ENCODE peak calls at places on chromosomes 7 and 10, in five cellular contexts. One of them, this sample, is unnamed. For H3K9me3, the result is how much of the 10 kb centered on the place peaks cover.

GRCh38 chr7:2465928-2466327 is 10.3 kb downstream of the GRIFIN start:
- DNase-seq in fibroblast of lung: no peak
- DNase-seq in pancreas: no peak
- DNase-seq in CD8-positive, alpha-beta memory T cell: no peak
- DNase-seq in HCT116: no peak
- DNase-seq in this sample: no peak

GRCh38 chr10:98446121-98446655 is 547 bp downstream of the HPS1 start:
- DNase-seq in fibroblast of lung: peak
- DNase-seq in pancreas: peak
- DNase-seq in CD8-positive, alpha-beta memory T cell: peak
- DNase-seq in HCT116: no peak
- DNase-seq in this sample: peak

GRCh38 chr10:126640391-126640790 is 30.1 kb downstream of the C10orf90 start:
- DNase-seq in fibroblast of lung: peak
- DNase-seq in pancreas: no peak
- DNase-seq in CD8-positive, alpha-beta memory T cell: no peak
- DNase-seq in HCT116: no peak
- DNase-seq in this sample: peak

GRCh38 chr10:110498087-110498981 is 627 bp downstream of the DUSP5 start:
- DNase-seq in fibroblast of lung: peak
- DNase-seq in pancreas: peak
- DNase-seq in CD8-positive, alpha-beta memory T cell: peak
- DNase-seq in HCT116: no peak
- DNase-seq in this sample: peak

GRCh38 chr7:36440880-36441279 is 51.2 kb downstream of the ANLN start:
- DNase-seq in fibroblast of lung: peak
- DNase-seq in pancreas: no peak
- DNase-seq in CD8-positive, alpha-beta memory T cell: no peak
- DNase-seq in HCT116: peak
- DNase-seq in this sample: peak

GRCh38 chr7:73822319-73823173 is 8.2 kb upstream of the CLDN4 start:
- DNase-seq in fibroblast of lung: peak
- DNase-seq in pancreas: no peak
- DNase-seq in CD8-positive, alpha-beta memory T cell: no peak
- DNase-seq in HCT116: peak
- DNase-seq in this sample: peak

GRCh38 chr7:110544199-110544598 is 546.7 kb upstream of the LRRN3 start:
- DNase-seq in fibroblast of lung: peak
- DNase-seq in pancreas: no peak
- DNase-seq in CD8-positive, alpha-beta memory T cell: no peak
- DNase-seq in HCT116: no peak
- DNase-seq in this sample: no peak

GRCh38 chr10:71409516-71410104 is 12.9 kb downstream of the CDH23 start:
- DNase-seq in fibroblast of lung: no peak
- DNase-seq in pancreas: no peak
- DNase-seq in CD8-positive, alpha-beta memory T cell: no peak
- DNase-seq in HCT116: no peak
- DNase-seq in this sample: no peak

GRCh38 chr10:132770061-132771021 is 15.6 kb downstream of the NKX6-2 start:
- DNase-seq in fibroblast of lung: no peak
- DNase-seq in pancreas: no peak
- DNase-seq in CD8-positive, alpha-beta memory T cell: no peak
- DNase-seq in HCT116: no peak
- DNase-seq in this sample: no peak

GRCh38 chr10:114519756-114520288 is 115.5 kb upstream of the AFAP1L2 start:
- DNase-seq in fibroblast of lung: no peak
- DNase-seq in pancreas: no peak
- DNase-seq in CD8-positive, alpha-beta memory T cell: no peak
- DNase-seq in HCT116: no peak
- DNase-seq in this sample: peak

GRCh38 chr10:125023862-125024495 is 82.1 kb downstream of the ZRANB1 start:
- DNase-seq in fibroblast of lung: no peak
- DNase-seq in pancreas: peak
- DNase-seq in CD8-positive, alpha-beta memory T cell: no peak
- DNase-seq in HCT116: no peak
- DNase-seq in this sample: no peak

GRCh38 chr10:71666607-71667373 is 52.8 kb downstream of the C10orf105 start:
- DNase-seq in fibroblast of lung: peak
- DNase-seq in pancreas: no peak
- DNase-seq in CD8-positive, alpha-beta memory T cell: no peak
- DNase-seq in HCT116: no peak
- DNase-seq in this sample: no peak

GRCh38 chr7:104137971-104138370 is 69.8 kb downstream of the ORC5 start:
- DNase-seq in fibroblast of lung: peak
- DNase-seq in pancreas: no peak
- DNase-seq in CD8-positive, alpha-beta memory T cell: no peak
- DNase-seq in HCT116: no peak
- DNase-seq in this sample: peak

GRCh38 chr7:158474488-158474887 is 113.1 kb downstream of the PTPRN2 start:
- DNase-seq in fibroblast of lung: no peak
- DNase-seq in pancreas: no peak
- DNase-seq in CD8-positive, alpha-beta memory T cell: no peak
- DNase-seq in HCT116: no peak
- DNase-seq in this sample: no peak

GRCh38 chr7:158471716-158472115 is 115.9 kb downstream of the PTPRN2 start:
- DNase-seq in fibroblast of lung: no peak
- DNase-seq in pancreas: no peak
- DNase-seq in CD8-positive, alpha-beta memory T cell: no peak
- DNase-seq in HCT116: no peak
- DNase-seq in this sample: no peak

GRCh38 chr7:158473946-158474345 is 113.7 kb downstream of the PTPRN2 start:
- DNase-seq in fibroblast of lung: no peak
- DNase-seq in pancreas: no peak
- DNase-seq in CD8-positive, alpha-beta memory T cell: no peak
- DNase-seq in HCT116: no peak
- DNase-seq in this sample: no peak

GRCh38 chr7:158472631-158473030 is 115.0 kb downstream of the PTPRN2 start:
- DNase-seq in fibroblast of lung: no peak
- DNase-seq in pancreas: no peak
- DNase-seq in CD8-positive, alpha-beta memory T cell: no peak
- DNase-seq in HCT116: no peak
- DNase-seq in this sample: no peak

DNA sequence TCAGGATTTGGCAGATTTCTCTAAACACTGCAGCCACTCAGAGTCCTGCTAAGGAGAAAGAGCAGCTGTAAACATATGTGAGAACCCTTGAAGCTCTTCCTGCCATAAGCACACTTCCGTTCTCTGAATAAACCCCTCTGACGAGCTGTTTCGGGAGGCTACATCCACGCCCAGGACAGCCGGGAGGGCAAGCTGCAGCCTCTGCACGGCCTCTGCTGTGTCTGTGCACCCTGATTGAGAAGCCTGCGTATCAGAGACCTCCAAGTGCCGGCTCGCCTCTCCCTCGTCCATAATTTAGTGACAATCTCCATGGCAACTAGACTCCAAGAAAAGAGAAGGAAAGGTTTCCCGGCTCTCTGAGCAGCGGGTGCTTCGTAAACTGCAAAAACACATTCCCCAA is 114.4 kb downstream of the PTPRN2 start:
- DNase-seq in fibroblast of lung: no peak
- DNase-seq in pancreas: no peak
- DNase-seq in CD8-positive, alpha-beta memory T cell: no peak
- DNase-seq in HCT116: no peak
- DNase-seq in this sample: no peak
- H3K9me3 ChIP-seq in fibroblast of lung: under half
- H3K9me3 ChIP-seq in pancreas: under half
- H3K9me3 ChIP-seq in CD8-positive, alpha-beta memory T cell: under half
- H3K9me3 ChIP-seq in HCT116: under half
- H3K9me3 ChIP-seq in this sample: under half

GRCh38 chr7:143126146-143126545 is 5.7 kb upstream of the PIP start:
- DNase-seq in fibroblast of lung: no peak
- DNase-seq in pancreas: no peak
- DNase-seq in CD8-positive, alpha-beta memory T cell: no peak
- DNase-seq in HCT116: no peak
- DNase-seq in this sample: peak
- H3K27ac ChIP-seq in fibroblast of lung: no peak
- H3K27ac ChIP-seq in pancreas: no peak
- H3K27ac ChIP-seq in CD8-positive, alpha-beta memory T cell: no peak
- H3K27ac ChIP-seq in HCT116: no peak
- H3K27ac ChIP-seq in this sample: no peak

GRCh38 chr7:157718303-157719007 is 381.7 kb downstream of the DNAJB6 start:
- DNase-seq in fibroblast of lung: no peak
- DNase-seq in pancreas: no peak
- DNase-seq in CD8-positive, alpha-beta memory T cell: no peak
- DNase-seq in HCT116: no peak
- DNase-seq in this sample: no peak
- H3K9me3 ChIP-seq in fibroblast of lung: under half
- H3K9me3 ChIP-seq in pancreas: under half
- H3K9me3 ChIP-seq in CD8-positive, alpha-beta memory T cell: under half
- H3K9me3 ChIP-seq in HCT116: under half
- H3K9me3 ChIP-seq in this sample: under half

GRCh38 chr7:55083206-55083605 is 64.4 kb downstream of the EGFR start:
- DNase-seq in fibroblast of lung: peak
- DNase-seq in pancreas: no peak
- DNase-seq in CD8-positive, alpha-beta memory T cell: no peak
- DNase-seq in HCT116: no peak
- DNase-seq in this sample: no peak

GRCh38 chr7:55086413-55087201 is 67.8 kb downstream of the EGFR start:
- DNase-seq in fibroblast of lung: peak
- DNase-seq in pancreas: no peak
- DNase-seq in CD8-positive, alpha-beta memory T cell: no peak
- DNase-seq in HCT116: peak
- DNase-seq in this sample: peak

GRCh38 chr7:55084307-55084706 is 65.5 kb downstream of the EGFR start:
- DNase-seq in fibroblast of lung: no peak
- DNase-seq in pancreas: no peak
- DNase-seq in CD8-positive, alpha-beta memory T cell: no peak
- DNase-seq in HCT116: no peak
- DNase-seq in this sample: no peak

GRCh38 chr7:55087521-55087961 is 68.7 kb downstream of the EGFR start:
- DNase-seq in fibroblast of lung: no peak
- DNase-seq in pancreas: no peak
- DNase-seq in CD8-positive, alpha-beta memory T cell: no peak
- DNase-seq in HCT116: no peak
- DNase-seq in this sample: no peak

GRCh38 chr7:55085511-55086412 is 66.9 kb downstream of the EGFR start:
- DNase-seq in fibroblast of lung: peak
- DNase-seq in pancreas: no peak
- DNase-seq in CD8-positive, alpha-beta memory T cell: no peak
- DNase-seq in HCT116: no peak
- DNase-seq in this sample: no peak
- H3K27ac ChIP-seq in fibroblast of lung: peak
- H3K27ac ChIP-seq in pancreas: no peak
- H3K27ac ChIP-seq in CD8-positive, alpha-beta memory T cell: no peak
- H3K27ac ChIP-seq in HCT116: peak
- H3K27ac ChIP-seq in this sample: peak

DNA sequence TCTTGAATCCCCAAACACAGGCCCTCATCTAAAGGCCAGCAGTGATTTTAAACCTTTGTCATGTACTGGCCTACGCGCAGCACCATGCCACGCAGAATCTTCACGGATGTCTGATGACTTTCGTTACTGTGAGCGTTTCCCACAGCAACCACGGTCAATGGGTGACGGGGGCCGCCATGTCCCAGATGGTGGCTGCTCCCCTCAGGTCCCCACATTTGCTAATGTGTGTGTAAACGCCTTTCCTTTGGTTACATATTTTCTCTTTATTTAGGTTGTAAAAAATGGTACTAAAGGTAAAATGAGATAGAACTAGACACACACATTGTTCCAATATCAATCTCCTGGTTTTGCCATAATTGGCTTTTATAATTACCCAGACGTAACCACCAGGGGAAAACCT is 551.8 kb downstream of the DNAJB6 start:
- DNase-seq in fibroblast of lung: no peak
- DNase-seq in pancreas: no peak
- DNase-seq in CD8-positive, alpha-beta memory T cell: no peak
- DNase-seq in HCT116: no peak
- DNase-seq in this sample: no peak
- H3K9me3 ChIP-seq in fibroblast of lung: under half
- H3K9me3 ChIP-seq in pancreas: under half
- H3K9me3 ChIP-seq in CD8-positive, alpha-beta memory T cell: under half
- H3K9me3 ChIP-seq in HCT116: under half
- H3K9me3 ChIP-seq in this sample: under half

GRCh38 chr7:135281363-135281949 is 47.8 kb downstream of the STRA8 start:
- DNase-seq in fibroblast of lung: peak
- DNase-seq in pancreas: peak
- DNase-seq in CD8-positive, alpha-beta memory T cell: peak
- DNase-seq in HCT116: peak
- DNase-seq in this sample: peak
- H3K27ac ChIP-seq in fibroblast of lung: no peak
- H3K27ac ChIP-seq in pancreas: no peak
- H3K27ac ChIP-seq in CD8-positive, alpha-beta memory T cell: no peak
- H3K27ac ChIP-seq in HCT116: no peak
- H3K27ac ChIP-seq in this sample: no peak

GRCh38 chr7:158247758-158248487 is 339.7 kb downstream of the PTPRN2 start:
- DNase-seq in fibroblast of lung: no peak
- DNase-seq in pancreas: no peak
- DNase-seq in CD8-positive, alpha-beta memory T cell: no peak
- DNase-seq in HCT116: no peak
- DNase-seq in this sample: no peak
- H3K9me3 ChIP-seq in fibroblast of lung: under half
- H3K9me3 ChIP-seq in pancreas: under half
- H3K9me3 ChIP-seq in CD8-positive, alpha-beta memory T cell: under half
- H3K9me3 ChIP-seq in HCT116: under half
- H3K9me3 ChIP-seq in this sample: half or more